ENCODE peak calls at places on chromosomes 11 and 22, in nine cellular contexts. H is psoas muscle, P is kidney epithelial cell, I is left ventricle myocardium inferior, G is fibroblast of the aortic adventitia, Y is esophagus squamous epithelium, U is adrenal gland, R is ovary, F is thyroid gland. Z is an unnamed sample.

GRCh38 chr11:58057481-58057880 is 26.7 kb downstream of the OR6Q1 start:
- DNase-seq in U (no peak), I (no peak), Y (no peak), H (no peak), R (no peak), P (no peak), F (no peak), G (no peak), Z (peak)

GRCh38 chr11:104164028-104164520 is at the start of gene PDGFD:
- DNase-seq in Y (no peak), P (peak), U (peak), I (peak), H (peak), R (peak), F (peak), G (peak), Z (peak)

GRCh38 chr22:20524004-20524481 is 16.6 kb downstream of the MED15 start:
- DNase-seq in Y (no peak), P (peak), R (no peak), I (no peak), F (no peak), H (no peak), G (no peak), U (peak), Z (peak)

GRCh38 chr11:35165416-35166368 is 26.7 kb downstream of the CD44 start:
- DNase-seq in H (no peak), I (no peak), P (no peak), Y (no peak), R (no peak), G (peak), U (no peak), F (no peak), Z (peak)

GRCh38 chr11:125423247-125423849 is 72.7 kb downstream of the FEZ1 start:
- DNase-seq in Y (no peak), R (no peak), H (no peak), G (no peak), U (no peak), I (no peak), F (no peak), P (no peak), Z (peak)

GRCh38 chr22:41659941-41660340 is 28.7 kb downstream of the SNU13 start:
- DNase-seq in R (no peak), F (no peak), P (no peak), U (no peak), I (peak), H (no peak), G (no peak), Y (no peak), Z (no peak)

GRCh38 chr11:16000065-16000464 is 356.3 kb downstream of the SOX6 start:
- DNase-seq in Y (no peak), F (no peak), R (no peak), U (no peak), G (peak), I (no peak), P (no peak), H (no peak), Z (peak)

GRCh38 chr11:60748225-60748624 is 8.4 kb upstream of the MS4A15 start:
- DNase-seq in F (no peak), H (no peak), P (no peak), R (no peak), I (no peak), G (no peak), U (no peak), Y (no peak), Z (no peak)

GRCh38 chr11:22169833-22170232 is 23.1 kb upstream of the ANO5 start:
- DNase-seq in P (no peak), I (no peak), Y (no peak), F (no peak), R (no peak), G (no peak), U (no peak), H (no peak), Z (peak)

GRCh38 chr11:118155781-118156530 is 3.3 kb upstream of the SCN4B start:
- DNase-seq in R (no peak), F (no peak), G (no peak), Y (no peak), I (no peak), U (no peak), P (no peak), H (no peak), Z (no peak)

GRCh38 chr11:17208257-17208999 is 642 bp upstream of the PIK3C2A start:
- DNase-seq in H (no peak), P (peak), Y (no peak), I (no peak), G (peak), R (peak), F (peak), U (peak), Z (peak)

GRCh38 chr22:50528682-50529415 is 963 bp downstream of the TYMP start:
- DNase-seq in P (no peak), G (no peak), I (no peak), H (no peak), U (peak), Y (no peak), R (no peak), F (peak), Z (no peak)

GRCh38 chr11:39806652-39807051 is 1652.8 kb downstream of the LRRC4C start:
- DNase-seq in G (no peak), I (no peak), H (no peak), U (no peak), P (no peak), R (no peak), Y (no peak), F (no peak), Z (no peak)

GRCh38 chr11:11987503-11988022 is 20.9 kb downstream of the DKK3 start:
- DNase-seq in I (no peak), H (no peak), U (peak), F (no peak), P (no peak), Y (no peak), G (peak), R (no peak), Z (peak)

GRCh38 chr11:46247664-46248063 is 29.8 kb upstream of the CREB3L1 start:
- DNase-seq in I (no peak), F (peak), U (peak), G (peak), Y (no peak), H (no peak), P (no peak), R (no peak), Z (peak)

GRCh38 chr11:1157645-1158591 is at the start of gene MUC5AC:
- DNase-seq in P (no peak), R (no peak), H (peak), F (no peak), G (no peak), U (no peak), I (no peak), Y (no peak), Z (no peak)

GRCh38 chr11:64834723-64835615 is 9.5 kb downstream of the CDC42BPG start:
- DNase-seq in P (peak), H (peak), U (peak), Y (no peak), R (no peak), G (no peak), F (no peak), I (no peak), Z (peak)

GRCh38 chr11:10307022-10307410 is 2.1 kb downstream of the ADM start:
- DNase-seq in H (no peak), I (no peak), U (no peak), Y (no peak), F (no peak), G (peak), R (no peak), P (no peak), Z (peak)

GRCh38 chr11:33132510-33132909 is 28.8 kb downstream of the CSTF3 start:
- DNase-seq in Y (no peak), P (no peak), F (no peak), G (no peak), U (no peak), R (no peak), I (no peak), H (no peak), Z (no peak)

GRCh38 chr11:111194789-111195188 is 50.7 kb upstream of the POU2AF2 start:
- DNase-seq in I (no peak), U (no peak), H (no peak), R (no peak), Y (no peak), P (no peak), F (no peak), G (no peak), Z (no peak)

GRCh38 chr22:17358394-17358793 is 10.9 kb upstream of the CECR2 start:
- DNase-seq in H (no peak), F (peak), Y (no peak), R (no peak), G (no peak), P (no peak), U (no peak), I (no peak), Z (no peak)

GRCh38 chr11:120881591-120881990 is 142.3 kb upstream of the TBCEL start:
- DNase-seq in P (no peak), F (no peak), R (no peak), G (peak), Y (no peak), I (no peak), U (no peak), H (no peak), Z (no peak)

GRCh38 chr11:114746013-114746412 is 67.7 kb downstream of the NXPE2 start:
- DNase-seq in F (no peak), R (no peak), I (no peak), Y (no peak), G (no peak), U (no peak), P (no peak), H (no peak), Z (no peak)

GRCh38 chr11:58622344-58622743 is at the start of gene CNTF:
- DNase-seq in Y (no peak), I (no peak), F (no peak), H (no peak), P (no peak), U (no peak), G (no peak), R (no peak), Z (no peak)

GRCh38 chr22:50604256-50604580 is 3.6 kb downstream of the MAPK8IP2 start:
- DNase-seq in H (no peak), I (no peak), U (no peak), R (no peak), F (no peak), G (no peak), P (no peak), Y (no peak), Z (no peak)

GRCh38 chr11:125049393-125049792 is 13.7 kb upstream of the SLC37A2 start:
- DNase-seq in P (no peak), G (no peak), I (no peak), U (no peak), R (no peak), Y (no peak), H (no peak), F (no peak), Z (peak)

GRCh38 chr11:92125316-92125715 is 99.3 kb upstream of the FAT3 start:
- DNase-seq in I (no peak), U (no peak), G (no peak), P (no peak), R (no peak), Y (no peak), F (no peak), H (no peak), Z (no peak)

GRCh38 chr22:39152511-39153219 is at the start of gene CBX7:
- DNase-seq in P (no peak), F (peak), H (peak), Y (peak), G (peak), R (peak), U (peak), I (peak), Z (peak)

GRCh38 chr22:20080776-20081654 is 974 bp downstream of the DGCR8 start:
- DNase-seq in G (peak), R (no peak), I (no peak), Y (no peak), U (peak), H (no peak), F (peak), P (no peak), Z (peak)

GRCh38 chr22:47091921-47092700 is 329.7 kb downstream of the TBC1D22A start:
- DNase-seq in G (no peak), U (no peak), H (no peak), Y (no peak), I (no peak), R (no peak), F (peak), P (no peak), Z (no peak)

GRCh38 chr11:32219320-32219719 is 128.4 kb downstream of the RCN1 start:
- DNase-seq in Y (no peak), I (no peak), P (no peak), H (no peak), U (no peak), F (no peak), R (no peak), G (no peak), Z (no peak)

GRCh38 chr11:120814531-120815259 is 209.2 kb upstream of the TBCEL start:
- DNase-seq in U (no peak), R (no peak), H (no peak), Y (no peak), G (no peak), I (no peak), F (no peak), P (no peak), Z (no peak)

GRCh38 chr11:78070606-78071005 is 6.9 kb downstream of the THRSP start:
- DNase-seq in Y (no peak), F (peak), I (no peak), U (no peak), G (no peak), R (no peak), H (no peak), P (no peak), Z (no peak)

GRCh38 chr11:65500262-65501004 is 1.6 kb downstream of the MALAT1 start:
- DNase-seq in U (peak), Y (no peak), R (peak), F (no peak), G (peak), H (peak), P (no peak), I (no peak), Z (peak)

GRCh38 chr11:16322190-16322589 is 34.2 kb downstream of the SOX6 start:
- DNase-seq in U (no peak), Y (no peak), I (no peak), F (no peak), H (no peak), R (no peak), P (no peak), G (no peak), Z (no peak)

GRCh38 chr11:57900315-57900714 is 123.4 kb upstream of the OR9Q1 start:
- DNase-seq in I (no peak), U (no peak), F (no peak), P (no peak), H (no peak), G (no peak), Y (no peak), R (no peak), Z (peak)

GRCh38 chr11:2103666-2104523 is 35.3 kb downstream of the IGF2 start:
- DNase-seq in H (peak), R (no peak), U (no peak), I (no peak), F (no peak), P (no peak), Y (no peak), G (no peak), Z (no peak)

GRCh38 chr22:35903571-35904331 is 124.9 kb downstream of the RBFOX2 start:
- DNase-seq in R (no peak), I (no peak), H (no peak), P (no peak), U (no peak), F (no peak), G (no peak), Y (no peak), Z (no peak)

GRCh38 chr11:47551086-47551485 is 1.8 kb downstream of the CELF1 start:
- DNase-seq in I (no peak), P (no peak), Y (no peak), R (no peak), U (no peak), H (no peak), G (peak), F (no peak), Z (peak)

DNA sequence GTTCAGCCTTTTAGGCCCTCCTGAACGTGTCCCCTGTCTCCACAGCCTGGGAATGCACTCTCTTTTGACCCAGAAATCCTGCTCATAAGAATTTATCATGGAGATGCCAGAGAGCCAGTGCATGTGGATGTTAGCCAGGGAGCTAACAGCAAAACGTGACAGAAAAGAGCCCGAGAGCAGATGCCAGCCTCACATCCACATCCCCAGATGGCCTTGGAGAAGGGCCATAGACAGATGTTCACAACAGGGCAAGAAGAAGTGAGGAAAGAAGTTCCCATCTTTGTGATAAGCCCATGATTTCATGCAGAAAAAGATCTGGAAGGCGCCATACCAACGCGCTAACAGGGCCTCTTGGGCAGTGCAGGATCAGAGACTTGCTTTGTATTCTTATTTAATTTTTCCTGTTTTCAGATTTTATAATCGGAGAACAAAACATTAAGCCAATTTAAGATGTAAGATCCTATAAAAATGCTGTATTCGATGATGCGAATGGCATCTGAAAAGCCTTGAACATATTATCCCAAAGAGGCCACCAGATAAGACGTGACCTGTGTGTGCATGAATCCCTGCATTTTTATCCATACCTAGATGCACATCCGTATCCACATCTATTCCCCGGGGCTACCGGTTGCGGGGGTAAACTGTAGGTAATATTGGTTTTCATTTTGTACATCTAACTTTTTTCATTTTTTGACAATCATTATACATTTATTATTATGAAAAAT is 48.7 kb downstream of the IGLL5 start:
- DNase-seq in Y (no peak), I (no peak), P (no peak), U (no peak), F (no peak), H (no peak), G (no peak), R (no peak), Z (no peak)
- H3K4me3 ChIP-seq in Y (no peak), I (no peak), P (no peak), U (no peak), F (no peak), H (no peak), G (no peak), R (no peak), Z (no peak)

DNA sequence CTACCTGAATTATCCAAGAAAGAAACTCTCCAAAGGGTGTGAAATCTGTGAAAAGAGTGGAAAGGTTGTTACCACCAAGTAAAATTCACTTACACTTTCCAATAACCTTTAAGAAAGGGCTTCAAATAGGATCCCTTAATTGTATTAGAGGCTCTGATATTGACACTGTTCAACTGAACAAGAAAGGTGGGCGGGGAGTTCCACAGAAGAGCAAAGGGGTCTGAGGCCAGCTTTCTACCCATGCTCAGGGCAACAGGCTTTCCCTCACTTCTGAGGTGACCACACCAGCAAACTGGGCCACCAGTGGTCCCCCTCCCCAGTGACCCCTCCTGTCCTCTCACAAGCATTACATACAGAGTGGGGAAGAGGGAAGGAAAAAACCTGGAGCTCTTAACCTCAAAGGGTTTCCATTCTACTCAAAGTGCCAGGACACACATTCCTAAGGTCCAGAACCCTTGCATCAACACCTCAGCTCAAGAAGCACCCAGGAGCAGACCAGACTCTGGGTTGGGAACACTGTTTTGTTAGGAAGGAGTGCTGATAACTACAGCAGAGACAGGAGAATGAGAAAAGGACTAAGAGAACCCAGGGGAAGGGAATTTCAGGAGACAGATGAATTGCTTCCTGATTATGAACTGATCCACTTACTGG is 71.6 kb upstream of the AKIP1 start:
- DNase-seq in Y (no peak), G (no peak), I (no peak), U (no peak), H (no peak), F (peak), P (no peak), R (no peak), Z (no peak)
- TF ChIP-seq CTCF in Y (no peak), G (no peak), I (no peak), U (no peak), H (no peak), F (no peak), P (no peak), R (no peak), Z (no peak)

GRCh38 chr22:46065733-46066454 is 84.4 kb upstream of the PPARA start:
- DNase-seq in U (no peak), R (no peak), H (no peak), I (no peak), F (no peak), P (no peak), Y (no peak), G (peak), Z (no peak)

GRCh38 chr22:46068176-46068907 is 82.0 kb upstream of the PPARA start:
- DNase-seq in G (peak), U (no peak), I (no peak), Y (no peak), F (no peak), R (no peak), P (no peak), H (no peak), Z (peak)

GRCh38 chr22:46068908-46069481 is 81.3 kb upstream of the PPARA start:
- DNase-seq in Y (no peak), F (peak), G (peak), R (peak), I (peak), U (peak), P (peak), H (peak), Z (peak)

GRCh38 chr22:46066691-46067090 is 83.6 kb upstream of the PPARA start:
- DNase-seq in R (no peak), U (no peak), Y (no peak), H (peak), G (peak), F (peak), P (no peak), I (peak), Z (peak)

GRCh38 chr22:46067159-46068111 is 82.9 kb upstream of the PPARA start:
- DNase-seq in U (no peak), G (peak), H (peak), Y (no peak), I (peak), R (no peak), F (peak), P (no peak), Z (no peak)
- H3K4me3 ChIP-seq in U (no peak), G (peak), H (peak), Y (peak), I (peak), R (peak), F (no peak), P (no peak), Z (no peak)

DNA sequence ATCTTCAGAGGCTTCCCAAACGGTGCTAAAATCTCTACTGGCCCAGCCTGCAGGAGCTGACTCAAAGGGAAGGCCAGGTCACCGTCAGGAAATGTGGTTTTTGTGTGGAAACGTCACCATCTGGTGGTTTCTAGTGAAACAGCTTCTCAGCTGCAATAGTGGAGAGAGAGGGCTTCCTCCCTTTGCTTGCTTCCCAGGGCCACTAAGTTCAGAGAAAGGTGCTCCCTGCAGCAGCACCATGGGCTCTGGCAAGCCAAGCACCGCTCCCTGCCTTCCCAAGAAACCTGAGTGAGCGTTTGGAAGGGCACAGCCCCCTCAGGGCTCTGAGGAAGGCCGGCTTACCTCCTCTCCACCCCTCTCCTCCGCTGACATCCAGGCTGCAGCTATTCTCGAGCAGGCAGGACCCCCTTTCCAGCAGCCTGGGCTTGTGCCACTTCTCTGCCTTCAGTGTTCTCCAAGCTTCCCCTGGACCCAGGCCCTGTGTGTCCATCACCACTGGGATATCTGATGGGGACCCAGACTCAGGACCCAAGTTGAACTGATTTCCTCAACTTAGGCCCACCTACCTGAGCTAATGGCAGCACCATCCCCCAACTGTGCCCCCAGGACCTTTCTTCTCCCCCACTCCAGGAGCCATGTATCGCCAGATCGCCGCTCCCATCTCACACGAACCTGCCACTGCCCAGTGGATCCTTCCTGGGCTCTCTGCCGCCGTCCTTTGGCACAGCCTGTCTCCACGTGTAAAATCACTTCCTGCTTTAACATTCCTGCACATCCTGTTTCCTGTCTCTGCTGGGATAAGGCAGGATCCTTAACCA is 9.8 kb downstream of the SPATA19 start:
- DNase-seq in H (no peak), I (no peak), P (peak), R (no peak), F (peak), Y (no peak), U (peak), G (peak), Z (peak)
- TF ChIP-seq CTCF in H (peak), I (peak), P (peak), R (no peak), F (peak), Y (peak), U (peak), G (no peak), Z (peak)

GRCh38 chr11:86218125-86219081 is 26.1 kb upstream of the EED start:
- DNase-seq in I (peak), H (peak), P (peak), U (peak), Y (no peak), R (peak), F (peak), G (peak), Z (peak)
- H3K4me3 ChIP-seq in I (peak), H (peak), P (no peak), U (no peak), Y (peak), R (no peak), F (no peak), G (peak), Z (no peak)

Z was measured in bronchial epithelial cell.